ENCODE peak calls at places on chromosomes 6 and 20, in ten cellular contexts. G is vagina, X is transverse colon, E is A549, R is GM12878, U is heart left ventricle, Q is breast epithelium, B is Peyer's patch, L is stomach, S is ovary. T is an unnamed sample.

GRCh38 chr20:18284805-18285533 is 3.4 kb upstream of the ZNF133 start:
- DNase-seq in G (no peak), X (no peak), E (peak; percentile 33), R (no peak), U (no peak), Q (no peak), B (no peak), L (no peak), S (no peak), T (no peak)

GRCh38 chr6:125808060-125808459 is 17.3 kb downstream of the NCOA7 start:
- DNase-seq in G (no peak), X (no peak), E (no peak), R (no peak), U (no peak), Q (no peak), B (no peak), L (no peak), S (no peak), T (no peak)

GRCh38 chr6:92806254-92806653 is 613.1 kb downstream of the EPHA7 start:
- DNase-seq in G (no peak), X (no peak), E (no peak), R (no peak), U (no peak), Q (no peak), B (no peak), L (no peak), S (no peak), T (no peak)

GRCh38 chr6:149045404-149045803 is 272.1 kb upstream of the TAB2 start:
- DNase-seq in G (no peak), X (no peak), E (no peak), R (no peak), U (no peak), Q (no peak), B (no peak), L (no peak), S (no peak), T (no peak)

GRCh38 chr6:36104836-36105235 is 25.5 kb upstream of the MAPK13 start:
- DNase-seq in G (no peak), X (no peak), E (no peak), R (no peak), U (no peak), Q (no peak), B (no peak), L (no peak), S (no peak), T (no peak)

GRCh38 chr6:153059311-153059710 is 56.8 kb upstream of the MTRF1L start:
- DNase-seq in G (no peak), X (no peak), E (no peak), R (no peak), U (no peak), Q (no peak), B (no peak), L (no peak), S (no peak), T (no peak)

GRCh38 chr6:47478233-47479155 is 905 bp downstream of the CD2AP start:
- DNase-seq in G (no peak), X (peak; percentile 41), E (peak; percentile 13), R (no peak), U (no peak), Q (peak; percentile 29), B (no peak), L (no peak), S (no peak), T (peak; percentile 11)

GRCh38 chr6:26571592-26572296 is 25.0 kb upstream of the ABT1 start:
- DNase-seq in G (no peak), X (peak; percentile 47), E (peak; percentile 90), R (peak; percentile 67), U (no peak), Q (no peak), B (no peak), L (no peak), S (peak; percentile 51), T (no peak)

DNA sequence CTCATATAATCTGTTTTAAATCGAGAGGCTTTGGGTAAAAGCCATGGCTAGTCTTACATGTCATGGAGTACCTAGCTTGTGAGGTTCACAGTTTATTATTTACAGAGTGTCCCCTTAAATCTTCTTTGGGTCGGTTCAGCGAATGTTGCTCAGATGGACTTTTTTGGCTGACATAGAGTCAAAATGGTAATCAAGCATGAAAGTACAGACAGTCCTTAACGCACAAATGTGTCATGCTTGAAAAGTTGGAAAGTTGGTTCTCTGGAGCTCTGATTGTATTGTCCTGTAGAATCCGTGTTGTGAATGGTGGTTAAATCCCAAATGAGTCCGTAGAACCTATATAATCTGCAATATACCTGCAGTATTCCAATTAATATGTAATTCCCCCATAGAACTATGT is 22.0 kb downstream of the PTPN1 start:
- DNase-seq in G (no peak), X (no peak), E (no peak), R (no peak), U (no peak), Q (no peak), B (no peak), L (no peak), S (no peak), T (no peak)
- H3K4me1 ChIP-seq in G (peaks cover 62% of the 10 kb centered on the region), X (peaks cover 83% of the 10 kb centered on the region), E (peaks cover 19% of the 10 kb centered on the region), R (peaks cover 23% of the 10 kb centered on the region), U (peaks cover 33% of the 10 kb centered on the region), Q (no peaks in the 10 kb centered on the region), B (peaks cover 6% of the 10 kb centered on the region), L (peaks cover 11% of the 10 kb centered on the region), S (peaks cover 11% of the 10 kb centered on the region), T (no peaks in the 10 kb centered on the region)

GRCh38 chr20:10313701-10314100 is 95.1 kb downstream of the SNAP25 start:
- DNase-seq in G (no peak), X (no peak), E (no peak), R (no peak), U (no peak), Q (no peak), B (no peak), L (no peak), S (no peak), T (no peak)
- TF ChIP-seq POLR2A in G (no peak), X (no peak), E (no peak), R (no peak), U (no peak), Q (no peak), B (no peak), L (no peak), S (no peak), T (no peak)

GRCh38 chr20:62642666-62643520 is 590 bp downstream of the SLCO4A1 start:
- DNase-seq in G (no peak), X (peak; percentile 64), E (peak; percentile 40), R (no peak), U (no peak), Q (no peak), B (peak; percentile 59), L (peak; percentile 76), S (no peak), T (no peak)

GRCh38 chr20:62645613-62646012 is 3.3 kb downstream of the SLCO4A1 start:
- DNase-seq in G (no peak), X (no peak), E (no peak), R (no peak), U (no peak), Q (no peak), B (no peak), L (no peak), S (no peak), T (no peak)

GRCh38 chr20:62644802-62645496 is 2.6 kb downstream of the SLCO4A1 start:
- DNase-seq in G (no peak), X (peak; percentile 81), E (no peak), R (no peak), U (no peak), Q (no peak), B (peak; percentile 59), L (peak; percentile 84), S (no peak), T (no peak)

GRCh38 chr20:62643521-62644043 is 1.3 kb downstream of the SLCO4A1 start:
- DNase-seq in G (no peak), X (no peak), E (no peak), R (no peak), U (no peak), Q (no peak), B (no peak), L (peak; percentile 55), S (no peak), T (no peak)

DNA sequence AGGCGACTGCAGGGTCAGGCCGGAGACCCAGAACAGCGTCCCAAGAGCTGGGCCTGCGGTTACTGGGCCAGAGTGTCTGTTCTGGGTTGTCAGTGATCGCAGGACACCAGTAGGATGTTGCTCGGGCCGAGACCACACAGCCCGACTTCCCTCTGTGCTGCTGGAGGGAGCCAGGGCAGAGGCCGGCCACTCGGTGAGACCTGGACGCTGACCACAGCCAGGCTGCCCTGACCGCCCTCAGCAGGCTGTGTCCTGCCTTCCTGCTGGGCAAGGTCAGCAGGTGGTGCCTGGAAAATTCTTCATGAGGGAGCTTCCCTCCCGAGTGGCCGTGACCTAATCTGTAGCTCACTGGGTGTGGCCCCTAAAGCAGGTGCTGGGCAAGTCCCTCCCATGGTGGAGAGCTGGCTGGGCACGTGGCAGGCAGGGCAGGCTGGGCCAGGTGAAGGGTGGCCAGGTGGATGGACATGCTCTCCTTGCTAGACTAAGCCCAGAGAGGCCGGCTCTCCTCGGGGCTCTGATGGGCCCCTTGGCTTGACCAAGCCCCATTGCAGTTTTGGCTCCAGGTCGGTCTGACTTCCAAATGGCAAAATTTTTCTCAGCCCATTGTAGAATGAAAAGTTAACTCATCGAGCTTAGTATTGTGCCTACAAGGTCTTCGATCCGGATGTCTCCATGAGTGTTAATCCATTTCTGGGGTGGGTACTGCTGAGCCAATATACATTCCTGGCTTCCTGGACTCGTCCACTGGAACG is 1.9 kb downstream of the SLCO4A1 start:
- DNase-seq in G (no peak), X (peak; percentile 81), E (no peak), R (no peak), U (no peak), Q (no peak), B (no peak), L (peak; percentile 80), S (no peak), T (no peak)
- H3K4me1 ChIP-seq in G (peaks cover 62% of the 10 kb centered on the region), X (peaks cover 70% of the 10 kb centered on the region), E (peaks cover 5% of the 10 kb centered on the region), R (peaks cover 37% of the 10 kb centered on the region), U (peaks cover 37% of the 10 kb centered on the region), Q (peaks cover 17% of the 10 kb centered on the region), B (peaks cover 42% of the 10 kb centered on the region), L (peaks cover 78% of the 10 kb centered on the region), S (peaks cover 23% of the 10 kb centered on the region), T (no peaks in the 10 kb centered on the region)

GRCh38 chr20:32109392-32110172 is at the start of gene TM9SF4:
- DNase-seq in G (peak; percentile 93), X (peak; percentile 90), E (peak; percentile 96), R (peak; percentile 93), U (peak; percentile 92), Q (peak; percentile 86), B (peak; percentile 92), L (peak; percentile 88), S (peak; percentile 91), T (peak; percentile 96)
- TF ChIP-seq POLR2A in G (peak; percentile 20), X (peak; percentile 72), E (peak; percentile 79), R (peak; percentile 90), U (no peak), Q (peak; percentile 46), B (peak; percentile 60), L (no peak), S (peak; percentile 62), T (peak; percentile 64)